ENCODE peak calls at places on chromosomes 11 and 22, in nine cellular contexts. H is psoas muscle; G is A549; Y is MM.1S; F is AG10803; D is CD8-positive, alpha-beta T cell; B is OCI-LY7; A is GM12864; S is astrocyte. K is an unnamed sample.

GRCh38 chr11:106234794-106235193 is 157.3 kb downstream of the AASDHPPT start:
- DNase-seq in G (no peak), A (no peak), F (no peak), H (no peak), Y (peak; percentile 33), D (no peak), S (no peak), B (no peak), K (no peak)

GRCh38 chr11:104092744-104093143 is 56.3 kb downstream of the DDI1 start:
- DNase-seq in G (no peak), H (no peak), F (no peak), Y (no peak), D (no peak), B (no peak), S (no peak), A (no peak), K (no peak)

GRCh38 chr11:60821827-60822599 is 19.9 kb upstream of the CCDC86 start:
- DNase-seq in S (no peak), D (no peak), H (no peak), Y (no peak), A (no peak), G (no peak), F (no peak), B (peak; percentile 23), K (no peak)

GRCh38 chr11:67996622-67997459 is 7.1 kb downstream of the UNC93B1 start:
- DNase-seq in G (no peak), F (peak; percentile 36), A (no peak), D (no peak), H (peak; percentile 63), S (no peak), B (peak; percentile 89), Y (peak; percentile 73), K (no peak)

GRCh38 chr11:19558189-19558986 is 154.2 kb upstream of the NAV2 start:
- DNase-seq in G (no peak), B (no peak), D (no peak), Y (no peak), H (no peak), A (no peak), S (no peak), F (no peak), K (no peak)

GRCh38 chr22:32951081-32951806 is 106.9 kb downstream of the SYN3 start:
- DNase-seq in Y (no peak), H (no peak), B (no peak), G (no peak), S (no peak), D (no peak), F (no peak), A (no peak), K (no peak)

GRCh38 chr22:45974498-45974897 is 2.5 kb downstream of the WNT7B start:
- DNase-seq in S (no peak), D (no peak), H (no peak), Y (no peak), F (no peak), B (no peak), A (no peak), G (no peak), K (no peak)

GRCh38 chr11:2445107-2445947 is 519 bp downstream of the KCNQ1 start:
- DNase-seq in G (no peak), D (no peak), B (no peak), F (no peak), A (no peak), H (peak; percentile 15), Y (peak; percentile 28), S (no peak), K (no peak)

GRCh38 chr11:112478806-112479205 is 218.1 kb upstream of the PLET1 start:
- DNase-seq in Y (no peak), B (no peak), A (no peak), D (no peak), G (no peak), F (no peak), H (no peak), S (no peak), K (no peak)

GRCh38 chr22:22344430-22344829 is 99.8 kb downstream of the VPREB1 start:
- DNase-seq in D (no peak), F (no peak), H (no peak), Y (no peak), S (no peak), B (no peak), G (no peak), A (no peak), K (no peak)

DNA sequence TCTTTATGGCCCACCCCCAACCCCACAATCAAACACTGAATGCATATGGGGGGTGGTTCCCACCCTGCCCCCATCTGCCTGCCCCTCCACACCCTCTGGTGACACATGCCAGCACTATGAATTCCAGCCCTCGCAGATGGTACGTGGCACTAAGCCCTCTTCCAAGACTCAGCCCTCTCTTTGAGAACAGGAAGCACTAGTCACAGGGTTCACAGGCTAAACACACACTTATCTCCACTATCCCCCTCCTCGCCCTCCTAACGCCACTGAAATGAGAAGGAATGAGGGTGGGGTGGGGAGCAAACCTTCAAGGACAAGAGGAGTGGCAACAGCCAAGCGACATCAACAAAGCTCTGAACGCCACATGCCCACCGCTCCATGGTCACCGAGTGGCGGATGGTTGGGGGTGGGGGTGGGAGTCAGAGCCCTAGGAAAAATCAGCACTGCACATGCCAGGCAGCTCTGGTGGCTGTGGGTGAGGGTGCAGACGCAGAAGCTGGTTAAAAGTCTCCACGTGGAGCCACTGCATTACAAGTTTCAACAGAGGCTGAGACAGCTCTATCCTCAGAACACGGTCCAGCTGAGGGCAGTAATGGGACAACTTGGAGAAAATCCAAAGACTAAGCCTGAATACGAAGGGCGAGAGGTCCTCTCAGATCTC is 33.6 kb downstream of the TMEM184B start:
- DNase-seq in A (no peak), Y (no peak), S (peak; percentile 94), B (no peak), D (no peak), H (no peak), F (peak; percentile 98), G (peak; percentile 40), K (no peak)
- TF ChIP-seq CTCF in A (no peak), Y (no peak), S (no peak), B (no peak), D (no peak), H (peak; percentile 29), F (peak; percentile 55), G (peak; percentile 21), K (peak; percentile 7)

GRCh38 chr11:64649304-64649703 is 58.3 kb downstream of the SLC22A12 start:
- DNase-seq in H (no peak), S (no peak), G (peak; percentile 48), D (no peak), B (peak; percentile 62), F (no peak), A (no peak), Y (no peak), K (no peak)
- TF ChIP-seq CTCF in H (peak; percentile 11), S (peak; percentile 25), G (peak; percentile 49), D (no peak), B (peak; percentile 89), F (peak; percentile 31), A (peak; percentile 47), Y (peak; percentile 46), K (peak; percentile 41)

GRCh38 chr22:30964858-30965257 is 3.7 kb downstream of the MORC2 start:
- DNase-seq in D (no peak), S (no peak), G (no peak), A (no peak), Y (no peak), H (no peak), F (no peak), B (no peak), K (no peak)
- TF ChIP-seq CTCF in D (no peak), S (no peak), G (no peak), A (no peak), Y (no peak), H (no peak), F (no peak), B (no peak), K (no peak)

GRCh38 chr11:42631223-42631843 is 680.5 kb upstream of the API5 start:
- DNase-seq in H (no peak), G (no peak), F (peak; percentile 4), S (peak; percentile 50), Y (peak; percentile 42), A (no peak), B (peak; percentile 11), D (no peak), K (no peak)
- TF ChIP-seq CTCF in H (no peak), G (no peak), F (no peak), S (peak; percentile 41), Y (peak; percentile 33), A (no peak), B (peak; percentile 74), D (no peak), K (no peak)

GRCh38 chr22:30424471-30425326 is 869 bp upstream of the MTFP1 start:
- DNase-seq in A (no peak), Y (peak; percentile 40), S (no peak), F (no peak), H (no peak), B (peak; percentile 44), D (no peak), G (no peak), K (no peak)

GRCh38 chr22:30423959-30424380 is 1.6 kb upstream of the MTFP1 start:
- DNase-seq in H (peak; percentile 99), B (peak; percentile 100), G (peak; percentile 95), F (peak; percentile 100), S (peak; percentile 99), A (peak; percentile 99), Y (peak; percentile 100), D (peak; percentile 98), K (peak; percentile 64)

GRCh38 chr22:30422481-30423295 is 2.9 kb upstream of the MTFP1 start:
- DNase-seq in Y (no peak), S (peak; percentile 97), B (no peak), G (peak; percentile 75), H (peak; percentile 83), A (no peak), F (peak; percentile 89), D (peak; percentile 17), K (no peak)

GRCh38 chr22:30421695-30422480 is 3.7 kb upstream of the MTFP1 start:
- DNase-seq in Y (no peak), H (no peak), B (no peak), S (no peak), G (no peak), D (no peak), F (no peak), A (no peak), K (no peak)

DNA sequence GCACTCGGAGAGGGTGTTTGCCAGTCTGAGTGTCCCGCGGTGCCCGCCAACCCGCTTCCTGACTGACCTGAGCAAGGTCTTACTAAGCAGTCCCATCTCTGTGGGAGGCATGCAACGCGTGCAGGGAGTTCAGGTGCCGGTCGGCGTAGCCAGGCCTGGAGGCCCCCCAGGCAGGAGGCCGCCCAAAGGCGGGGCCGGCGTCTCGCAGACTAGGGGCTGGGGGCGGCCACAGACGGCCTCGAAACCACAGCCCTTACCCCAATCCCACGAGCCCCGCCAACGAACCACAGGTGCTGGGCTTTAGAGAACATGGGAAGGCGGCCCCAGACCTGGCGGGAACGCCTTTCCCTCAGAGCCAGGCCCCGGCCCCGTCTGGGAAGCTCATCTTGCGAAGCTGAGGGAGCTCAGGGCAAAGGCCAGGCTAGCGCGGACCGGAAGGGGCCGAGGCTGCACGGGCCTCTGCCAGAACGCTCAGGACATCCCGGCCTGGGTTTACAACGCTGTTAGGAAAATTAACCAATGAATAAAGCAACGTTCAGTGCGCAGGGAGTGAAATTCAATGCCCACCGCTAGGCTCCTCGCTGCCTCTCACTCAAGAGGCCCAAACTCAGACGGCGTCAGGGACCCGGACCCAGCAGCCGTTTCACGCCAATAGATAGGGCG is 2.1 kb upstream of the MTFP1 start:
- DNase-seq in H (no peak), B (peak; percentile 43), D (peak; percentile 38), F (no peak), G (no peak), Y (peak; percentile 21), S (no peak), A (no peak), K (no peak)
- TF ChIP-seq CTCF in H (peak; percentile 6), B (peak; percentile 27), D (no peak), F (no peak), G (no peak), Y (no peak), S (peak; percentile 4), A (no peak), K (no peak)